ENCODE peak calls at places on chromosomes 7 and 10, in seven cellular contexts. One of them, this sample, is unnamed.

GRCh38 chr10:42864575-42864974 is 82.0 kb downstream of the BMS1 start:
- DNase-seq in globus pallidus: no peak
- DNase-seq in stimulated activated CD8-positive, alpha-beta memory T cell treated with anti-CD3 and anti-CD28 coated beads, Interleukin-15, amount 100 ng/mL, for 24 hours: no peak
- DNase-seq in stimulated activated CD4-positive, alpha-beta T cell treated with anti-CD3 and anti-CD28 coated beads, Interleukin-4, amount 100 ng/mL, for 4 hours: no peak
- DNase-seq in left lobe of liver: no peak
- DNase-seq in A549: peak
- DNase-seq in midbrain: peak
- DNase-seq in this sample: peak

GRCh38 chr10:132504501-132505272 is 32.9 kb upstream of the INPP5A start:
- DNase-seq in left lobe of liver: no peak
- DNase-seq in A549: no peak
- DNase-seq in midbrain: no peak
- DNase-seq in stimulated activated CD4-positive, alpha-beta T cell treated with anti-CD3 and anti-CD28 coated beads, Interleukin-4, amount 100 ng/mL, for 4 hours: no peak
- DNase-seq in globus pallidus: no peak
- DNase-seq in stimulated activated CD8-positive, alpha-beta memory T cell treated with anti-CD3 and anti-CD28 coated beads, Interleukin-15, amount 100 ng/mL, for 24 hours: no peak
- DNase-seq in this sample: no peak

GRCh38 chr10:5411941-5412276 is 448 bp upstream of the NET1 start:
- DNase-seq in left lobe of liver: no peak
- DNase-seq in globus pallidus: no peak
- DNase-seq in A549: no peak
- DNase-seq in stimulated activated CD8-positive, alpha-beta memory T cell treated with anti-CD3 and anti-CD28 coated beads, Interleukin-15, amount 100 ng/mL, for 24 hours: no peak
- DNase-seq in midbrain: peak
- DNase-seq in stimulated activated CD4-positive, alpha-beta T cell treated with anti-CD3 and anti-CD28 coated beads, Interleukin-4, amount 100 ng/mL, for 4 hours: no peak
- DNase-seq in this sample: no peak

GRCh38 chr10:75765705-75766104 is 334.3 kb downstream of the LRMDA start:
- DNase-seq in stimulated activated CD8-positive, alpha-beta memory T cell treated with anti-CD3 and anti-CD28 coated beads, Interleukin-15, amount 100 ng/mL, for 24 hours: no peak
- DNase-seq in A549: no peak
- DNase-seq in midbrain: no peak
- DNase-seq in stimulated activated CD4-positive, alpha-beta T cell treated with anti-CD3 and anti-CD28 coated beads, Interleukin-4, amount 100 ng/mL, for 4 hours: no peak
- DNase-seq in left lobe of liver: no peak
- DNase-seq in globus pallidus: no peak
- DNase-seq in this sample: no peak

GRCh38 chr7:99562832-99563231 is 4.4 kb downstream of the ZNF655 start:
- DNase-seq in stimulated activated CD4-positive, alpha-beta T cell treated with anti-CD3 and anti-CD28 coated beads, Interleukin-4, amount 100 ng/mL, for 4 hours: peak
- DNase-seq in stimulated activated CD8-positive, alpha-beta memory T cell treated with anti-CD3 and anti-CD28 coated beads, Interleukin-15, amount 100 ng/mL, for 24 hours: no peak
- DNase-seq in left lobe of liver: no peak
- DNase-seq in globus pallidus: no peak
- DNase-seq in A549: peak
- DNase-seq in midbrain: no peak
- DNase-seq in this sample: no peak

GRCh38 chr10:24721254-24722106 is 2.2 kb downstream of the ARHGAP21 start:
- DNase-seq in A549: peak
- DNase-seq in stimulated activated CD4-positive, alpha-beta T cell treated with anti-CD3 and anti-CD28 coated beads, Interleukin-4, amount 100 ng/mL, for 4 hours: no peak
- DNase-seq in globus pallidus: peak
- DNase-seq in stimulated activated CD8-positive, alpha-beta memory T cell treated with anti-CD3 and anti-CD28 coated beads, Interleukin-15, amount 100 ng/mL, for 24 hours: no peak
- DNase-seq in left lobe of liver: no peak
- DNase-seq in midbrain: peak
- DNase-seq in this sample: no peak

GRCh38 chr7:1620835-1621234 is 49.2 kb upstream of the ELFN1 start:
- DNase-seq in stimulated activated CD8-positive, alpha-beta memory T cell treated with anti-CD3 and anti-CD28 coated beads, Interleukin-15, amount 100 ng/mL, for 24 hours: no peak
- DNase-seq in globus pallidus: no peak
- DNase-seq in A549: no peak
- DNase-seq in left lobe of liver: no peak
- DNase-seq in stimulated activated CD4-positive, alpha-beta T cell treated with anti-CD3 and anti-CD28 coated beads, Interleukin-4, amount 100 ng/mL, for 4 hours: no peak
- DNase-seq in midbrain: no peak
- DNase-seq in this sample: no peak

GRCh38 chr10:86367339-86367951 is 850 bp upstream of the GRID1 start:
- DNase-seq in stimulated activated CD4-positive, alpha-beta T cell treated with anti-CD3 and anti-CD28 coated beads, Interleukin-4, amount 100 ng/mL, for 4 hours: no peak
- DNase-seq in globus pallidus: peak
- DNase-seq in midbrain: peak
- DNase-seq in left lobe of liver: no peak
- DNase-seq in stimulated activated CD8-positive, alpha-beta memory T cell treated with anti-CD3 and anti-CD28 coated beads, Interleukin-15, amount 100 ng/mL, for 24 hours: no peak
- DNase-seq in A549: no peak
- DNase-seq in this sample: no peak

GRCh38 chr10:65213170-65213569 is 1692.0 kb downstream of the REEP3 start:
- DNase-seq in stimulated activated CD4-positive, alpha-beta T cell treated with anti-CD3 and anti-CD28 coated beads, Interleukin-4, amount 100 ng/mL, for 4 hours: no peak
- DNase-seq in stimulated activated CD8-positive, alpha-beta memory T cell treated with anti-CD3 and anti-CD28 coated beads, Interleukin-15, amount 100 ng/mL, for 24 hours: no peak
- DNase-seq in left lobe of liver: no peak
- DNase-seq in A549: no peak
- DNase-seq in globus pallidus: no peak
- DNase-seq in midbrain: no peak
- DNase-seq in this sample: no peak

GRCh38 chr7:141737118-141737835 is 881 bp upstream of the SSBP1 start:
- DNase-seq in stimulated activated CD8-positive, alpha-beta memory T cell treated with anti-CD3 and anti-CD28 coated beads, Interleukin-15, amount 100 ng/mL, for 24 hours: no peak
- DNase-seq in stimulated activated CD4-positive, alpha-beta T cell treated with anti-CD3 and anti-CD28 coated beads, Interleukin-4, amount 100 ng/mL, for 4 hours: no peak
- DNase-seq in midbrain: no peak
- DNase-seq in A549: peak
- DNase-seq in globus pallidus: peak
- DNase-seq in left lobe of liver: peak
- DNase-seq in this sample: peak

GRCh38 chr7:66664590-66665293 is 36.1 kb downstream of the KCTD7 start:
- DNase-seq in stimulated activated CD8-positive, alpha-beta memory T cell treated with anti-CD3 and anti-CD28 coated beads, Interleukin-15, amount 100 ng/mL, for 24 hours: no peak
- DNase-seq in A549: no peak
- DNase-seq in stimulated activated CD4-positive, alpha-beta T cell treated with anti-CD3 and anti-CD28 coated beads, Interleukin-4, amount 100 ng/mL, for 4 hours: no peak
- DNase-seq in left lobe of liver: no peak
- DNase-seq in globus pallidus: no peak
- DNase-seq in midbrain: no peak
- DNase-seq in this sample: no peak

GRCh38 chr10:103793920-103794883 is 61.2 kb downstream of the SH3PXD2A start:
- DNase-seq in stimulated activated CD8-positive, alpha-beta memory T cell treated with anti-CD3 and anti-CD28 coated beads, Interleukin-15, amount 100 ng/mL, for 24 hours: no peak
- DNase-seq in stimulated activated CD4-positive, alpha-beta T cell treated with anti-CD3 and anti-CD28 coated beads, Interleukin-4, amount 100 ng/mL, for 4 hours: no peak
- DNase-seq in left lobe of liver: peak
- DNase-seq in A549: peak
- DNase-seq in globus pallidus: no peak
- DNase-seq in midbrain: no peak
- DNase-seq in this sample: no peak

GRCh38 chr10:6202684-6203330 is at the start of gene PFKFB3:
- DNase-seq in A549: peak
- DNase-seq in stimulated activated CD8-positive, alpha-beta memory T cell treated with anti-CD3 and anti-CD28 coated beads, Interleukin-15, amount 100 ng/mL, for 24 hours: peak
- DNase-seq in midbrain: peak
- DNase-seq in globus pallidus: peak
- DNase-seq in stimulated activated CD4-positive, alpha-beta T cell treated with anti-CD3 and anti-CD28 coated beads, Interleukin-4, amount 100 ng/mL, for 4 hours: peak
- DNase-seq in left lobe of liver: peak
- DNase-seq in this sample: peak

GRCh38 chr10:121601458-121601857 is 3.2 kb upstream of the FGFR2 start:
- DNase-seq in left lobe of liver: no peak
- DNase-seq in stimulated activated CD8-positive, alpha-beta memory T cell treated with anti-CD3 and anti-CD28 coated beads, Interleukin-15, amount 100 ng/mL, for 24 hours: no peak
- DNase-seq in globus pallidus: no peak
- DNase-seq in midbrain: no peak
- DNase-seq in A549: no peak
- DNase-seq in stimulated activated CD4-positive, alpha-beta T cell treated with anti-CD3 and anti-CD28 coated beads, Interleukin-4, amount 100 ng/mL, for 4 hours: no peak
- DNase-seq in this sample: no peak

This sample was measured in cerebellar cortex.